ENCODE peak calls at places on chromosomes 3 and 15, in six cellular contexts. Q is PC-9, N is SJSA1, T is transverse colon, I is colonic mucosa, H is HepG2. D is an unnamed sample. For H3K36me3, the result is how much of the 10 kb centered on the place peaks cover.

GRCh38 chr15:73464602-73465001 is 21.6 kb downstream of the REC114 start:
- DNase-seq in Q (no peak), N (no peak), T (no peak), I (no peak), H (no peak), D (no peak)

GRCh38 chr3:62559831-62560445 is 186.6 kb upstream of the FEZF2 start:
- DNase-seq in Q (no peak), N (no peak), T (no peak), I (no peak), H (no peak), D (no peak)

GRCh38 chr3:72047472-72047871 is 262.5 kb upstream of the PROK2 start:
- DNase-seq in Q (no peak), N (no peak), T (no peak), I (no peak), H (no peak), D (no peak)

GRCh38 chr15:60651734-60652141 is 172.8 kb upstream of the ICE2 start:
- DNase-seq in Q (no peak), N (no peak), T (no peak), I (no peak), H (no peak), D (no peak)

GRCh38 chr3:22981176-22981575 is 222.0 kb upstream of the UBE2E2 start:
- DNase-seq in Q (no peak), N (no peak), T (no peak), I (no peak), H (no peak), D (no peak)

GRCh38 chr15:69167218-69167842 is 6.9 kb downstream of the GLCE start:
- DNase-seq in Q (no peak), N (no peak), T (no peak), I (no peak), H (no peak), D (no peak)

GRCh38 chr3:4582634-4583033 is 89.5 kb downstream of the ITPR1 start:
- DNase-seq in Q (no peak), N (peak), T (no peak), I (no peak), H (no peak), D (no peak)

GRCh38 chr3:185423178-185423577 is 60.2 kb downstream of the MAP3K13 start:
- DNase-seq in Q (peak), N (no peak), T (peak), I (peak), H (no peak), D (no peak)

GRCh38 chr15:31263751-31264533 is 62.7 kb upstream of the KLF13 start:
- DNase-seq in Q (no peak), N (no peak), T (peak), I (peak), H (no peak), D (peak)

GRCh38 chr15:39301589-39301999 is 279.3 kb upstream of the THBS1 start:
- DNase-seq in Q (no peak), N (peak), T (no peak), I (no peak), H (no peak), D (no peak)

GRCh38 chr3:102123590-102124190 is 274.4 kb downstream of the NFKBIZ start:
- DNase-seq in Q (no peak), N (no peak), T (no peak), I (no peak), H (no peak), D (no peak)

GRCh38 chr3:72258786-72259185 is 473.8 kb upstream of the PROK2 start:
- DNase-seq in Q (no peak), N (no peak), T (no peak), I (no peak), H (no peak), D (no peak)

GRCh38 chr3:98325055-98325454 is 28.6 kb upstream of the OR5K4 start:
- DNase-seq in Q (peak), N (no peak), T (no peak), I (peak), H (no peak), D (peak)

DNA sequence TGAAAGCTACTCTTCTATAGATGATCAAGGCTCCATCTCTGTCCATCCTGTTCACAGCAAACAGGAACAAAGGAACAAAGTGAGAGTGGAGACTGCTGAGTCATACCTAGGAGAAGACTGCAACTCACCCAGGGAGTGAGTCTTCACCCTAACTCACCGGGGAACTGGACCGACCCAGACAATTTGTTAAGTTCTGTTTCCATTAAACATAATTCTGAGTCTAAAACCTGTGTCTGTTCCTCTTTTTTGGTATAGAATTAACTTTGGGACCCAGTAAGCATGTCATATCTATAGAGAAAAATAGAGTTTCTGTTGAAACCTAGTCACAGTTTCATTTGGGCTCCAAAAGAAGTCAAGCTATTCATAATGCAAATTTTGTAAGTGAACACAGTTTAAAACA is 21.6 kb downstream of the CCDC80 start:
- DNase-seq in Q (no peak), N (no peak), T (no peak), I (no peak), H (no peak), D (no peak)
- H3K36me3 ChIP-seq in Q (under half), N (under half), T (under half), I (under half), H (under half), D (under half)

DNA sequence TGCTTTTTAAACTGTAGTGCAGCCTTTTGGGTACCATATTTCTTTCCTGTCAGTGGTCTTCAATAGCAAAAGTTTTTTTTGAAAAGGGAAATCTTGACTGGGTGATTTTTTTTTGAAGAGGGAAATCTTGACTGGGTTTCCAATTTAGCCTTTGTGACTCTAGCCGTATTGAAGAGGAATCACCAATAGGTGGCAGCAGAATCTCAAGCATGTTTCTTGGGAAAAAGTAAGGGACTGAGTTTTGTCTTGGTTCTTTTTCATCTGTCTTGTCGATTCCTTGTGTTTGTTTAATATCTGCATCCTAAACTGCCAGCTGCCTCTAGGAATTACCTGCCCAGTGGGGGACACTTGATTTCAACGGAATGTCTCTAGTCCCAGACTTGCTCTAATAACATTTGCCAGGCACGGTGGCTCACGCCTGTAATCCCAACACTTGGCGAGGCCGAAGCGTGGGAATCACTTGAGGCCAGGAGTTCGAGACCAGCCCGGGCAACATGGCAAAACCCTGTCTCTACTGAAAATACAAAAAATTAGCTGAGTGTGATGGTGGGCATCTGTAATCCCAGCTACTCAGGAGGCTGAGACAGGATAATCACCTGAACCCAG is 89.2 kb downstream of the RBPMS2 start:
- DNase-seq in Q (no peak), N (peak), T (no peak), I (peak), H (peak), D (peak)
- H3K36me3 ChIP-seq in Q (under half), N (half or more), T (under half), I (under half), H (half or more), D (under half)

GRCh38 chr3:138220788-138221187 is 33.7 kb downstream of the ARMC8 start:
- DNase-seq in Q (no peak), N (no peak), T (no peak), I (no peak), H (no peak), D (no peak)
- H3K36me3 ChIP-seq in Q (under half), N (under half), T (under half), I (under half), H (under half), D (under half)

GRCh38 chr3:173891272-173892100 is 493.9 kb downstream of the NLGN1 start:
- DNase-seq in Q (no peak), N (no peak), T (no peak), I (no peak), H (no peak), D (no peak)

GRCh38 chr3:173893835-173894234 is 496.3 kb downstream of the NLGN1 start:
- DNase-seq in Q (no peak), N (no peak), T (no peak), I (no peak), H (no peak), D (no peak)

GRCh38 chr3:173892547-173892946 is 495.0 kb downstream of the NLGN1 start:
- DNase-seq in Q (no peak), N (no peak), T (no peak), I (no peak), H (no peak), D (no peak)

GRCh38 chr3:173890091-173890490 is 492.5 kb downstream of the NLGN1 start:
- DNase-seq in Q (no peak), N (no peak), T (no peak), I (no peak), H (no peak), D (no peak)

DNA sequence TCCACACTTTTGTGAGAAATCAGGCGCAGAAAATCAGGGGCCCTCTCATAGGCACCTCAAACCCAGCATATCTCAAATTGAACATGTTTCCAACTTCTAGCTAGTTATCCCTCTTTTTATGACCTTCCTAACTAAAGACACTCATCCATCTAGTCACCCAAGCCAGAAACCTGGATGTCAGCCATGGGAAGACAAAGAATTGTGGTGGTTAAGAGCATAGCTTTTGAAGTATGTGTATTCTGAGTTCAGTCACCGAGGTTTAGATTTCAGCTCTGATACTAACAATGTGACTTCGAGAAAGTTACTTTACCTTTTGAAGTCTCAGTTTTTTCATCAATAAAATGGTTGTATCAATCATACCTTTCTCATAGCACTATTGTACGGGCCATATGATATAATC is 495.5 kb downstream of the NLGN1 start:
- DNase-seq in Q (no peak), N (no peak), T (no peak), I (no peak), H (no peak), D (no peak)
- H3K36me3 ChIP-seq in Q (under half), N (under half), T (under half), I (under half), H (under half), D (under half)

D was measured in Caco-2.